ENCODE peak calls at places on chromosomes 7 and 10, in eight cellular contexts. D, Q, J, H, K, T, Z and C are unnamed samples.

GRCh38 chr10:89867964-89868363 is 166.6 kb downstream of the KIF20B start:
- DNase-seq in Q (no peak), Z (no peak), J (peak; percentile 7), H (no peak), K (no peak), D (no peak), T (no peak), C (no peak)

GRCh38 chr7:31776616-31777015 is 89.6 kb downstream of the PPP1R17 start:
- DNase-seq in Z (no peak), D (no peak), H (no peak), K (no peak), T (no peak), Q (peak; percentile 14), J (no peak), C (no peak)

GRCh38 chr10:24012249-24012803 is 196.6 kb upstream of the KIAA1217 start:
- DNase-seq in H (no peak), Z (no peak), J (no peak), D (no peak), T (no peak), K (no peak), Q (peak; percentile 30), C (no peak)

GRCh38 chr7:116341222-116341907 is 131.0 kb downstream of the TES start:
- DNase-seq in D (no peak), K (no peak), J (peak; percentile 78), Q (no peak), H (no peak), Z (no peak), T (no peak), C (no peak)

GRCh38 chr10:121681171-121681752 is 83.0 kb upstream of the FGFR2 start:
- DNase-seq in K (no peak), Q (peak; percentile 90), D (peak; percentile 57), Z (no peak), H (no peak), J (no peak), T (no peak), C (no peak)

GRCh38 chr10:76150139-76150885 is 718.9 kb downstream of the LRMDA start:
- DNase-seq in K (peak; percentile 55), Z (peak; percentile 36), H (no peak), D (peak; percentile 68), Q (peak; percentile 89), J (no peak), T (no peak), C (no peak)

GRCh38 chr7:4682621-4683042 is 537 bp downstream of the FOXK1 start:
- DNase-seq in T (peak; percentile 27), Z (peak; percentile 36), Q (no peak), K (peak; percentile 53), J (no peak), D (peak; percentile 79), H (peak; percentile 79), C (peak; percentile 61)

GRCh38 chr10:13686331-13686752 is 99.6 kb downstream of the PRPF18 start:
- DNase-seq in H (no peak), J (no peak), K (no peak), Q (no peak), Z (peak; percentile 71), D (no peak), T (no peak), C (peak; percentile 54)

GRCh38 chr7:96093435-96093834 is 228.5 kb downstream of the SLC25A13 start:
- DNase-seq in K (no peak), J (no peak), Q (no peak), H (no peak), Z (no peak), T (no peak), D (no peak), C (no peak)

GRCh38 chr7:137657476-137658193 is 189.1 kb downstream of the DGKI start:
- DNase-seq in T (no peak), Z (no peak), J (no peak), D (no peak), K (no peak), H (no peak), Q (no peak), C (no peak)

GRCh38 chr7:137454169-137455166 is 110.9 kb upstream of the PTN start:
- DNase-seq in Q (peak; percentile 50), T (no peak), Z (no peak), D (no peak), H (peak; percentile 52), J (peak; percentile 59), K (peak; percentile 77), C (no peak)

GRCh38 chr7:42702647-42703046 is 209.2 kb downstream of the C7orf25 start:
- DNase-seq in T (no peak), K (no peak), J (no peak), Z (no peak), H (no peak), D (no peak), Q (no peak), C (no peak)

GRCh38 chr7:76509931-76510877 is at the start of gene UPK3B:
- DNase-seq in J (no peak), Z (no peak), H (no peak), T (no peak), D (peak; percentile 89), Q (peak; percentile 52), K (no peak), C (no peak)

GRCh38 chr7:107660381-107661080 is at the start of gene SLC26A4:
- DNase-seq in H (no peak), D (no peak), K (no peak), Q (peak; percentile 55), T (no peak), J (no peak), Z (no peak), C (no peak)

GRCh38 chr10:97169063-97169462 is 16.7 kb downstream of the SLIT1 start:
- DNase-seq in Z (no peak), Q (peak; percentile 49), D (no peak), T (no peak), J (no peak), H (no peak), K (no peak), C (no peak)

DNA sequence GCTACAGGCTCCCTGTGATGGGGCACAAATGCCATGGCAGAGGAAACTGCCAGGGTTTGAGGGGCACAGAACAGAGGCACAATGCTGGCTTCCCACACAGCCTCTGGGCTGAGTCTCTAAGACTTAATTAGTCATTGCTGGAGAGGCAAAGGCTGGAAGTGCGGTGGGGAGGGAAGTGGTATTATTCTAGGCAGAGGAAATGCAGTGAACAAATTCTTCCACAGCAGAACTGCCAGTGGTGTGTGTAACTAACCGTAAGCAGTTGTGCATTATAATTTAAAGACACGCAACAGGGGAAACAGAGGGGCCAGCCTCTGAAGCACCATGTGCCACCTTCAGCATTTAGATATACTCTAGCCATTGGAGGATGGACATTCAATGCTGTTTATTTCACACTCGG is 12.8 kb downstream of the ICA1 start:
- DNase-seq in H (no peak), D (no peak), Q (no peak), T (no peak), J (no peak), Z (no peak), K (no peak), C (no peak)
- H3K4me1 ChIP-seq in H (no peaks in the 10 kb centered on the region), D (no peaks in the 10 kb centered on the region), Q (no peaks in the 10 kb centered on the region), T (no peaks in the 10 kb centered on the region), J (no peaks in the 10 kb centered on the region), Z (no peaks in the 10 kb centered on the region), K (no peaks in the 10 kb centered on the region), C (peaks cover 10% of the 10 kb centered on the region)

GRCh38 chr10:120580651-120581259 is 123.7 kb downstream of the PLPP4 start:
- DNase-seq in T (no peak), Z (no peak), D (no peak), Q (no peak), H (no peak), J (no peak), K (no peak), C (no peak)
- H3K36me3 ChIP-seq in T (no peaks in the 10 kb centered on the region), Z (no peaks in the 10 kb centered on the region), D (no peaks in the 10 kb centered on the region), Q (no peaks in the 10 kb centered on the region), H (no peaks in the 10 kb centered on the region), J (no peaks in the 10 kb centered on the region), K (no peaks in the 10 kb centered on the region), C (no peaks in the 10 kb centered on the region)

DNA sequence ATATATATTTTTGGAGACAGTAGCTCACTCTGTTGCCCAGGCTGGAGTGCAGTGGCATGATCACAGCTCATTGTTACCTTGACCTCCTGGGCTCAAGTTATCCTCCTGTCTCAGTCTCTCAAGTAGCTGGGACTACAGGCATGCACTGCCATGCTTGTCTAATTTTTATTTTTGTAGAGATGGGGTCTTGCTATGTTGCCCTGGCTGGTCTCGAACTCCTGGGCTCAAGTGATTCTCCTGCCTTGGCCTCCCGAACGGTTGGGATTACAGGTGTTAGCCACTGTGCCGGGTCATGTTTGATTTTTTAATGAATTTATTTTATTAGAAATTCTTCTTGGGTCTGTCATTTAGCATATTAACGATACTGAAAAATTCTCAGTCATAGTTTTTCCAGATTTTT is 70.5 kb downstream of the TMEM270 start:
- DNase-seq in D (no peak), K (no peak), Q (no peak), Z (no peak), T (no peak), H (no peak), J (no peak), C (no peak)
- H3K27me3 ChIP-seq in D (no peaks in the 10 kb centered on the region), K (no peaks in the 10 kb centered on the region), Q (no peaks in the 10 kb centered on the region), Z (no peaks in the 10 kb centered on the region), T (no peaks in the 10 kb centered on the region), H (no peaks in the 10 kb centered on the region), J (peaks cover under 1% of the 10 kb centered on the region), C (no peaks in the 10 kb centered on the region)

GRCh38 chr7:77831481-77831880 is 32.9 kb downstream of the PHTF2 start:
- DNase-seq in Q (no peak), Z (no peak), D (no peak), T (no peak), K (no peak), H (no peak), J (no peak), C (no peak)
- H3K4me1 ChIP-seq in Q (no peaks in the 10 kb centered on the region), Z (no peaks in the 10 kb centered on the region), D (no peaks in the 10 kb centered on the region), T (peaks cover 11% of the 10 kb centered on the region), K (no peaks in the 10 kb centered on the region), H (no peaks in the 10 kb centered on the region), J (peaks cover 3% of the 10 kb centered on the region), C (peaks cover 32% of the 10 kb centered on the region)

GRCh38 chr10:91120348-91120747 is 100.1 kb upstream of the PCGF5 start:
- DNase-seq in H (no peak), Q (no peak), K (no peak), J (no peak), D (no peak), T (no peak), Z (no peak), C (no peak)
- H3K36me3 ChIP-seq in H (no peaks in the 10 kb centered on the region), Q (no peaks in the 10 kb centered on the region), K (no peaks in the 10 kb centered on the region), J (no peaks in the 10 kb centered on the region), D (no peaks in the 10 kb centered on the region), T (no peaks in the 10 kb centered on the region), Z (no peaks in the 10 kb centered on the region), C (no peaks in the 10 kb centered on the region)

DNA sequence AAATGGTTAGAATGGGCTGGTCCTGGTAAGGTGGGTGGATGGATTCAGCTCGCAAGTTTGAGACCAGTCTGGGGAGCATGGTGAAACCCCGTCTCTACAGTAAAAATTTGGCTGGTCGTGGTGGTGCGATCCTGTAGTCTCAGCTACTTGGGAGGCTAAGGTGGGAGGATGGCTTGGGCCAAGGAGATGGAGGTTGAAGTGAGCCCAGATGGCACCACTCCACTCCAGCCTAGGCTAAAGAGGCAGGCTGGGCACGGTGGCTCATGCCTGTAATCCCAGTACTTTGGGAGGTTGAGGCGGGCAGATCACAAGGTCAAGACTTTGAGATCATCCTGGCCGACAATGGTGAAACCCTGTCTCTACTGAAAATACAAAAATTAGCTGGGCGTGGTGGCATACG is 15.3 kb downstream of the IFT22 start:
- DNase-seq in J (no peak), Q (no peak), H (no peak), Z (no peak), T (no peak), K (no peak), D (no peak), C (no peak)
- H3K27me3 ChIP-seq in J (peaks cover 18% of the 10 kb centered on the region), Q (peaks cover 41% of the 10 kb centered on the region), H (peaks cover 48% of the 10 kb centered on the region), Z (no peaks in the 10 kb centered on the region), T (no peaks in the 10 kb centered on the region), K (peaks cover 14% of the 10 kb centered on the region), D (peaks cover 25% of the 10 kb centered on the region), C (peaks cover 93% of the 10 kb centered on the region)